ENCODE peak calls at places on chromosome 16, in ten cellular contexts. D, L, V, H, Q, Z, X, G, M and F are unnamed samples.

GRCh38 chr16:10312784-10313724 is 72.8 kb upstream of the ATF7IP2 start:
- DNase-seq in D (no peak), L (no peak), V (no peak), H (no peak), Q (no peak), Z (no peak), X (no peak), G (no peak), M (no peak), F (no peak)

GRCh38 chr16:2795714-2796143 is 2.5 kb upstream of the PRSS41 start:
- DNase-seq in D (no peak), L (no peak), V (no peak), H (peak), Q (no peak), Z (no peak), X (peak), G (no peak), M (no peak), F (no peak)

GRCh38 chr16:2452650-2453049 is 7.3 kb upstream of the TEDC2 start:
- DNase-seq in D (no peak), L (no peak), V (no peak), H (no peak), Q (no peak), Z (no peak), X (no peak), G (no peak), M (no peak), F (no peak)

GRCh38 chr16:14164916-14165684 is 94.0 kb downstream of the MRTFB start:
- DNase-seq in D (no peak), L (no peak), V (no peak), H (no peak), Q (no peak), Z (no peak), X (no peak), G (no peak), M (no peak), F (no peak)

GRCh38 chr16:84397090-84397489 is 28.8 kb downstream of the ATP2C2 start:
- DNase-seq in D (peak), L (no peak), V (no peak), H (no peak), Q (no peak), Z (no peak), X (no peak), G (no peak), M (no peak), F (no peak)

GRCh38 chr16:56684926-56685590 is 2.8 kb downstream of the MT1X start:
- DNase-seq in D (no peak), L (no peak), V (no peak), H (peak), Q (no peak), Z (no peak), X (no peak), G (no peak), M (no peak), F (no peak)

GRCh38 chr16:65547799-65548446 is 426.1 kb upstream of the CDH11 start:
- DNase-seq in D (no peak), L (peak), V (no peak), H (no peak), Q (no peak), Z (no peak), X (no peak), G (peak), M (peak), F (peak)

GRCh38 chr16:89607453-89607852 is 6.0 kb upstream of the DPEP1 start:
- DNase-seq in D (no peak), L (no peak), V (no peak), H (no peak), Q (no peak), Z (no peak), X (no peak), G (no peak), M (no peak), F (no peak)

GRCh38 chr16:24515186-24515585 is 24.2 kb upstream of the RBBP6 start:
- DNase-seq in D (no peak), L (no peak), V (no peak), H (no peak), Q (no peak), Z (no peak), X (no peak), G (no peak), M (no peak), F (no peak)

GRCh38 chr16:87658564-87659225 is 56.4 kb downstream of the JPH3 start:
- DNase-seq in D (no peak), L (no peak), V (no peak), H (no peak), Q (no peak), Z (no peak), X (no peak), G (no peak), M (no peak), F (no peak)

DNA sequence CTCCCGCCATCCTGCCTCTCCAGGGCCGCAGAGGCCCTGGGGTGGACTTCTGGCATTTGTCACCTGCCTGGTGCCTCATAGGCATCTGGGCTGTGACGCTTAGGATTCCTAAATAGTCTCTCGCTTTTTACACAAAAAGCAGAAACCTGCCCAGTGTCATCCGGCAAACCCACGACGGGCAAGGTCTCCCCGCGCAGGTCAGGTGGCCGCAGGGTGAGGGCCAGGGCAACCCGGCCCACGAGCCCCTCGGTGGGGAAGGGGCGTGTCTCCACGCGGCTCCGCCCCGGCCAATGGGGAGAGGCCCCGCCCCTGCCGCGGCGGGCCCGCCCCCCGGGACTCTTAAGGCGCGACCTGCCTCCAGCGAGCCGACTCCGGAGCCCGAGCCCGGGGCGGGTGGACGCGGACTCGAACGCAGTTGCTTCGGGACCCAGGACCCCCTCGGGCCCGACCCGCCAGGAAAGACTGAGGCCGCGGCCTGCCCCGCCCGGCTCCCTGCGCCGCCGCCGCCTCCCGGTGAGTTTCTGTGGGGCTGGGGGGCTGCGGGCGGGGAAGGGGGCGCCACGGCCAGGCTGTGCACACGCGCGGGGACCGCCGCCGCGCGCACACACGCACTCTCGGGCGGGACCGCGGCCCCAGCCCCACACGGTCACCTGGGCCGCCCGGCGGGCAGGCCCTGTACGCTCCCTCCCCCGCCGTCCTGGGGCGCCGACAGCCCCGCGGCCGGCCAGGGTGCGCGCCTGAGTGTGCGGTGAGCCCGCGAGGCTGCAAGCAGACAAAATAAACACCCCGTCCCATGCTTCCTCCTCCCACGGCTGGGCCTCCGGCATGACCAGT is at the start of gene VASN:
- DNase-seq in D (peak), L (peak), V (peak), H (peak), Q (peak), Z (peak), X (peak), G (peak), M (no peak), F (peak)
- H3K4me3 ChIP-seq in D (peak), L (peak), V (peak), H (peak), Q (no peak), Z (peak), X (peak), G (peak), M (peak), F (peak)

GRCh38 chr16:74297296-74297665 is 667 bp downstream of the PSMD7 start:
- DNase-seq in D (no peak), L (peak), V (no peak), H (peak), Q (peak), Z (no peak), X (no peak), G (peak), M (no peak), F (peak)

GRCh38 chr16:74291577-74292208 is 4.9 kb upstream of the PSMD7 start:
- DNase-seq in D (no peak), L (no peak), V (no peak), H (no peak), Q (no peak), Z (no peak), X (no peak), G (peak), M (no peak), F (peak)

GRCh38 chr16:74296120-74296464 is 522 bp upstream of the PSMD7 start:
- DNase-seq in D (no peak), L (no peak), V (no peak), H (no peak), Q (no peak), Z (no peak), X (no peak), G (no peak), M (no peak), F (no peak)

GRCh38 chr16:74298104-74298503 is 1.5 kb downstream of the PSMD7 start:
- DNase-seq in D (no peak), L (no peak), V (no peak), H (no peak), Q (no peak), Z (no peak), X (no peak), G (no peak), M (no peak), F (no peak)

DNA sequence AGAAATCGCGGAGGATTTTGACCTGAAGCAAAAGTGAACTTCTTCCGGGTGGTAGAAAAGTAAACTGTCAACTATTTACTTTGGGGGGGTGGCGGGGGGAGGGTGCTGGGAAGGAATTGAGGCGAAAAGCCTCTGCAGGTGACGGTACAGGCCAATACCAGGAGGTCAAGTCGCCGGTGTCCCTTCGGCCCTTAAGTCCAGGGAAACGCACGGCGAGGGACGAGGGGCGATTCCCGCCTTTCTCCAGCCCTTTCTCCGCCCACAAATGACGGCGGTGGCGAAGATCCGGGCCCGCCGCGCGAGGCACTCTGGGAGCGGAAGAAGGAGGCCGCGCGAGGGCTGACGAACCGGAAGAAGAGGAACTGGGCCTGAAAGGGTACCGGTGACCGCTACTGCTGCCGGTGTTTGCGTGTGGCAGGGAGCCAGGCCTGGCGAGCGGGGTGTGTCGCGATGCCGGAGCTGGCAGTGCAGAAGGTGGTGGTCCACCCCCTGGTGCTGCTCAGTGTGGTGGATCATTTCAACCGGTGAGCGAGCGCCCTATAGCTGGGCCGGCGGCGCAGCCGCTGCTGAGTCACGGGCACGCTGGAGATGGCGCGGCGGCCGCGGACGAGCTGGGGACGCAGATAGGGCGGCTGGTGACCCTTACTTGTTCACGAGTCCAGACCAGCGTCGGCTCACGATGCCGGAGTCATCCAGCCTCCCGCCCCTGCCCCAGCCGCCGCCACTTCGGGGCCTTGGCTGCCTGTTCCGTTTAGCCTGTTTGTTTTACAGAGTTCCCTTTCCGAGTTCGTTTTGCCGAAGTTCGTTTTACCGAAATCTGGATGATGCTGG is at the start of gene PSMD7:
- DNase-seq in D (peak), L (peak), V (peak), H (peak), Q (peak), Z (peak), X (peak), G (peak), M (peak), F (peak)
- H3K4me3 ChIP-seq in D (peak), L (peak), V (peak), H (peak), Q (peak), Z (peak), X (peak), G (peak), M (peak), F (peak)

GRCh38 chr16:31473300-31474052 is 1.5 kb downstream of the TGFB1I1 start:
- DNase-seq in D (no peak), L (no peak), V (no peak), H (peak), Q (no peak), Z (no peak), X (no peak), G (no peak), M (no peak), F (no peak)

GRCh38 chr16:31471241-31471874 is 594 bp upstream of the TGFB1I1 start:
- DNase-seq in D (no peak), L (peak), V (no peak), H (peak), Q (no peak), Z (no peak), X (no peak), G (no peak), M (no peak), F (no peak)

GRCh38 chr16:31474173-31474714 is 2.3 kb downstream of the TGFB1I1 start:
- DNase-seq in D (peak), L (peak), V (no peak), H (peak), Q (no peak), Z (no peak), X (no peak), G (peak), M (peak), F (no peak)

GRCh38 chr16:31471875-31472558 is at the start of gene TGFB1I1:
- DNase-seq in D (peak), L (peak), V (no peak), H (peak), Q (no peak), Z (no peak), X (no peak), G (peak), M (no peak), F (peak)

DNA sequence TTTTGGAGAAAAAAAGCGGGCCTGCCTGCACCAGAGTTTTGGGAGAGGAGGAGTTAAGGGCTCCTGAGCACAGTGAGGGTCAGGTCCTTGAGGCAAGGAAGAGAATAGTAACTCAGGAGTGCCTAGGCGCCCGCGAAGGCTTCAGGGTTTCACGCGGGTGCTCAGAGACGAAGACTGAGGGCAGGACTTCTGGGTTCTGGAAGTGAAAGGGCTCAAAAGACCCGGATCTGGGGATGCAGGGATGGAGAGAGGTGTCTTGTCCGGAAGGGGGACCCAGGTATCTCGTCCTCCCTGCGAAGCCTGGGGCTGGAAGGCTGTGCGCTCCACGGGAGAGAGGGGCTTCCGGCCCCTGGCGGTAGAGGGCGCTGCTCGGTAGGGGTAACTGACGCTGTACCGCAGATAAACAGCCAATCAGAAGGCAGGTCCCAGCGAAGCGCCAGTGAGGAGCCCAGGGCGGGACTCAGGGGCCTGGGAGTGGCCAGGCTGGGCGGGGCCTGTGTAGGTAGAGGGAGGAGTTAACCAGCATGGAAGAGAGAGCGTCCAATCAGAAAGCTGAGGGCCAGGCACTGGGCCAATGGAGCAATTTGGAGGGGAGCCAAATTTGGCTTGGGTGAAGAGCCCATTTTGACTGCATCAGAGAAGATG is 729 bp downstream of the TGFB1I1 start:
- DNase-seq in D (peak), L (peak), V (peak), H (peak), Q (no peak), Z (no peak), X (peak), G (peak), M (peak), F (peak)
- H3K4me3 ChIP-seq in D (peak), L (peak), V (peak), H (peak), Q (no peak), Z (peak), X (peak), G (peak), M (peak), F (peak)

GRCh38 chr16:49281843-49282642 is 405 bp upstream of the CBLN1 start:
- DNase-seq in D (peak), L (peak), V (peak), H (peak), Q (no peak), Z (no peak), X (peak), G (peak), M (no peak), F (peak)
- H3K4me3 ChIP-seq in D (peak), L (peak), V (peak), H (peak), Q (no peak), Z (no peak), X (peak), G (no peak), M (peak), F (peak)

DNA sequence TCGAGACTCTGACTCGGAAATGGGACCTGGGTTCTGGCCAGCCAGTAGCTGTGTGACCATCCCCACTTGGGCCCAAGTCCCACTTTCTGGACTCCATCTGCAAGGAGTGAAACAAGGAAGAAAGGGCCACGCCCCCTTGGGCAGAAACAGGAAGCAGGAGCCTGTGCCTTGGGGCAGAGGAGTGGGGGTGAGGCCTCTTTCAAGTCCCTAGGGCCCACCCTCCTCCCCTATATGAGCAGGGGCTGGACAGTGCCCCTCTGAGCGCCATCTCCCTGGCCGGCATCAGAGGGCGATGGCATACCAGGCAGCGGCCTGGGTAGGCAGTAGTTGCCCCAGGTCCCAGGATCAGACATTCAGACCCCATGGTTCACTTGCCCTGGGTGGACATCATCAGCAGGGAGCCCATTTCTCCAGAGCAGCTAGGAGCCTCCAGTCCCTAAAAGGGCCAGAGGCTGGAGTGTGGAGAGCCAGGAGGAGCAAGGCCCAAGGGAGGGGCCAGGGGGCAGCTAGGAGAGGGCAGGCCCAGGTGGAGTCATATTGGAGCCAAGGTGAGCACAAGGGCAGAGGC is 7.1 kb downstream of the BCAR1 start:
- DNase-seq in D (no peak), L (peak), V (peak), H (no peak), Q (no peak), Z (no peak), X (peak), G (peak), M (no peak), F (peak)
- H3K4me3 ChIP-seq in D (no peak), L (peak), V (no peak), H (peak), Q (no peak), Z (no peak), X (no peak), G (no peak), M (no peak), F (no peak)

GRCh38 chr16:72788269-72788809 is 259.6 kb downstream of the ZFHX3 start:
- DNase-seq in D (no peak), L (no peak), V (no peak), H (no peak), Q (no peak), Z (no peak), X (peak), G (no peak), M (no peak), F (no peak)

GRCh38 chr16:72785886-72786285 is 262.0 kb downstream of the ZFHX3 start:
- DNase-seq in D (no peak), L (no peak), V (no peak), H (no peak), Q (no peak), Z (no peak), X (no peak), G (peak), M (no peak), F (no peak)

GRCh38 chr16:72787519-72788268 is 260.2 kb downstream of the ZFHX3 start:
- DNase-seq in D (no peak), L (peak), V (peak), H (peak), Q (peak), Z (peak), X (peak), G (peak), M (peak), F (peak)

GRCh38 chr16:72787130-72787518 is 260.8 kb downstream of the ZFHX3 start:
- DNase-seq in D (no peak), L (no peak), V (no peak), H (no peak), Q (no peak), Z (no peak), X (no peak), G (no peak), M (no peak), F (no peak)

DNA sequence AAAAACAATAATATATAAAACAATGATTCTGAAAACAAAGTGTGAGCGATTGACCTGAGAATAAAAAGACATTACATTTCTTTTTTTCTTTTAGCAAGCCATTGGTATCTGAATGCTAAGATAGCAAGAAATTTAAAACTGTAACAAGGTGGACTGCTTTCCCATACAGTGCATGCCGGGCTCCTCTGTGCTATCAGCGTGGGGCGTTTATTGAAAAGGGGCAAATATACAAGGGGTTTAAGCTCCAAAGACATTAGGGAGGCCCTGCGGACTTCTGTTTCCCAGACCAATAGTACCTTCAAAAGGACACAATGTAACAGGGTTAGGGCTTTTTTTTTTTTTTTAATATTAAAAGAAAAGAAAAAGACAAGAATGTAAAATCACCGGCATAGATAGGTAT is 261.3 kb downstream of the ZFHX3 start:
- DNase-seq in D (no peak), L (no peak), V (no peak), H (no peak), Q (no peak), Z (no peak), X (no peak), G (no peak), M (no peak), F (no peak)
- H3K4me3 ChIP-seq in D (no peak), L (no peak), V (no peak), H (peak), Q (no peak), Z (no peak), X (no peak), G (no peak), M (no peak), F (no peak)

GRCh38 chr16:69325784-69326171 is 4.6 kb downstream of the PDF start:
- DNase-seq in D (no peak), L (no peak), V (no peak), H (no peak), Q (no peak), Z (no peak), X (no peak), G (no peak), M (no peak), F (no peak)

GRCh38 chr16:69326172-69326873 is 4.1 kb downstream of the PDF start:
- DNase-seq in D (no peak), L (no peak), V (no peak), H (peak), Q (no peak), Z (no peak), X (no peak), G (no peak), M (no peak), F (no peak)

GRCh38 chr16:69328854-69329316 is 1.5 kb downstream of the PDF start:
- DNase-seq in D (no peak), L (peak), V (no peak), H (no peak), Q (no peak), Z (no peak), X (no peak), G (peak), M (peak), F (peak)

GRCh38 chr16:69329369-69330285 is 761 bp downstream of the PDF start:
- DNase-seq in D (no peak), L (peak), V (no peak), H (no peak), Q (no peak), Z (no peak), X (no peak), G (peak), M (no peak), F (no peak)

GRCh38 chr16:69327585-69328310 is 2.6 kb downstream of the PDF start:
- DNase-seq in D (no peak), L (no peak), V (no peak), H (no peak), Q (no peak), Z (no peak), X (no peak), G (no peak), M (no peak), F (no peak)
- H3K4me3 ChIP-seq in D (no peak), L (peak), V (no peak), H (peak), Q (peak), Z (no peak), X (no peak), G (no peak), M (no peak), F (peak)